ENCODE peak calls at places on chromosomes 6 and 20, in five cellular contexts. N, P, V, Q and Y are unnamed samples. For H3K36me3, the result is how much of the 10 kb centered on the place peaks cover.

GRCh38 chr6:135266675-135267074 is 85.6 kb downstream of the MYB start:
- DNase-seq in N (no peak), P (no peak), Q (no peak), V (no peak), Y (no peak)

GRCh38 chr6:104381907-104382306 is 477.8 kb downstream of the HACE1 start:
- DNase-seq in P (no peak), V (no peak), Q (no peak), N (no peak), Y (no peak)

GRCh38 chr6:98944598-98945011 is 3.1 kb downstream of the FBXL4 start:
- DNase-seq in N (peak), V (no peak), Q (no peak), P (no peak), Y (no peak)

GRCh38 chr6:94636780-94637385 is 940.5 kb upstream of the MANEA start:
- DNase-seq in N (peak), P (no peak), V (no peak), Q (no peak), Y (no peak)

GRCh38 chr20:33522256-33522820 is 32.4 kb downstream of the CBFA2T2 start:
- DNase-seq in Q (no peak), P (no peak), V (no peak), N (no peak), Y (no peak)

GRCh38 chr6:16704706-16705402 is 56.4 kb downstream of the ATXN1 start:
- DNase-seq in P (no peak), V (no peak), Q (no peak), N (peak), Y (no peak)

GRCh38 chr6:117304446-117304845 is 39.1 kb downstream of the VGLL2 start:
- DNase-seq in V (no peak), P (no peak), N (no peak), Q (no peak), Y (no peak)

GRCh38 chr6:52403627-52404026 is 16.5 kb upstream of the EFHC1 start:
- DNase-seq in N (no peak), V (no peak), Q (peak), P (no peak), Y (no peak)

GRCh38 chr20:25360631-25361286 is 29.9 kb downstream of the ABHD12 start:
- DNase-seq in V (no peak), Q (no peak), N (peak), P (no peak), Y (no peak)

GRCh38 chr6:77487808-77488425 is 24.6 kb upstream of the HTR1B start:
- DNase-seq in N (no peak), Q (no peak), V (no peak), P (no peak), Y (no peak)

GRCh38 chr6:31010393-31011060 is at the start of gene MUC22:
- DNase-seq in V (no peak), N (peak), Q (no peak), P (no peak), Y (no peak)

GRCh38 chr20:51854912-51855311 is 52.6 kb upstream of the SALL4 start:
- DNase-seq in N (no peak), Q (no peak), V (no peak), P (no peak), Y (no peak)

GRCh38 chr6:82910818-82911217 is 154.8 kb downstream of the UBE3D start:
- DNase-seq in Q (no peak), V (no peak), P (no peak), N (no peak), Y (no peak)

GRCh38 chr6:31763617-31763940 is 1.1 kb downstream of the SAPCD1 start:
- DNase-seq in Q (no peak), P (no peak), N (peak), V (no peak), Y (no peak)

GRCh38 chr6:87100216-87100615 is 5.3 kb upstream of the CGA start:
- DNase-seq in N (peak), Q (no peak), P (no peak), V (no peak), Y (no peak)

DNA sequence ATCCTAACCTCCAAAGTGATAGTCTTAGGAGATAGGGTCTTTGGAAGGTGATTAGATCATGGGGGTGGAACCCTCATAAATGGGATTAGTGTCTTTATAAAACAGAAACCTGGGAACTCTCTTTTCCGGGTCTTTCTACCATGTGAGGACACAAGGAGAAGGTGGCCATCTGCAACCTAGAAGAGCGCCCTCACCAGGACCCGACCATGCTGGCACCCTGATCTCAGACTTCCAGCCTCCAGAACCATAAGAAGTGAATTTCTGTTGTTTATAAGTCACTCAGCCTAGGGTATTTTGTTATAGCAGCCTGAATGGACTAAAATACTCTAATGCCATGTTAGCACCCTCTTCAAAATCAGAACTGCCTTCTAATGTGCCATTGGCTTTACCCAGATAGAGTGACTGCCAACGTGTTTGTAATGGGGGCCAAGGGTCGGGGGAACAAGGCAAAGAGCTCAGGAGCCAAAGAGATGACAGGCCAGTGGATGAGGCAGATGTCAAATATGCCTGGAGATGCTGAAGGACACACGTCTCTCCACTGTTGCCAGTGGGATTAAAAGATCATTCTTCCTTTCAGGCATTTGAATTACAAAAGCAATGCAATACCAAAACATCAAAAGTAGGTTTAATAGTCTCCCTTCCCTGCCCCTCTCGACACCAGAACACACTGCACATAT is 21.0 kb downstream of the TUBB2B start:
- DNase-seq in N (no peak), V (no peak), Q (no peak), P (no peak), Y (no peak)
- TF ChIP-seq CTCF in N (no peak), V (no peak), Q (no peak), P (no peak), Y (no peak)

GRCh38 chr20:59121714-59122376 is 41.8 kb upstream of the ZNF831 start:
- DNase-seq in Q (no peak), P (no peak), N (no peak), V (no peak), Y (no peak)

GRCh38 chr20:59123677-59124060 is 40.0 kb upstream of the ZNF831 start:
- DNase-seq in N (no peak), V (no peak), Q (no peak), P (no peak), Y (no peak)

GRCh38 chr20:59124326-59125029 is 39.1 kb upstream of the ZNF831 start:
- DNase-seq in Q (peak), V (no peak), N (no peak), P (no peak), Y (no peak)

GRCh38 chr20:59122377-59122932 is 41.2 kb upstream of the ZNF831 start:
- DNase-seq in Q (no peak), V (no peak), P (no peak), N (no peak), Y (no peak)

DNA sequence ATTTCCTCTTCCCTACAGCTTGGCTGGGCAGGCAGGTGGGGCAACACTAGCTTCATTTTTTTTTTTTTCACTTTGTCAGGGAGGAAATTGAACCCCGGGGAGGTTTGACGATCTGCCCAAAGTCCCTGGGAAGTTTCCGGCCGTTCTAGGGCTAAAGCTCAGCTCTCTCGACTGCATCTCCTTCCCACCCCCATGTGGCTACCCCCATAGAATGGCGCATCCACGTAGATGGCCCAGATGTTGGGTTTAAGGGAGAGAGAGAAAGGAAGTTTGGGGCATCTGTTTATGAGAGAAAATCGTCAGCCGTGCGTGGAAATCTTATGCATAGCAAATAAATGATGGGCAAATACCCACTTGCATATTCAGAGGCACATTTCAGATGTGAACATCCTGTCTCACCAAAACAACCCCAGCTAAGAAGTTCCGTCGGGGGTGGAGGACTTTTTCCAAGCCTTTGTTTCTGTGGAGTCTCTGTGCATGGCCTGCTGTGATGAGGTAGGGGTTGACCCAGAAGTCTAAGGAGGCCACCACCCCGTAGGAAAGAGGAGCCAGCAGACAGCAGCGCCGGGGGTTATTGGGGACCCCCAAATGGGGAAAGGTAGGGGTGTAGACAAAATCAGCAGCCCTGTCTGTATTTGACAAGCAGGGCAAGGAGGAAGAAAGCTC is 40.5 kb upstream of the ZNF831 start:
- DNase-seq in N (no peak), P (no peak), V (no peak), Q (no peak), Y (no peak)
- H3K4me3 ChIP-seq in N (no peak), P (no peak), V (no peak), Q (no peak), Y (no peak)

DNA sequence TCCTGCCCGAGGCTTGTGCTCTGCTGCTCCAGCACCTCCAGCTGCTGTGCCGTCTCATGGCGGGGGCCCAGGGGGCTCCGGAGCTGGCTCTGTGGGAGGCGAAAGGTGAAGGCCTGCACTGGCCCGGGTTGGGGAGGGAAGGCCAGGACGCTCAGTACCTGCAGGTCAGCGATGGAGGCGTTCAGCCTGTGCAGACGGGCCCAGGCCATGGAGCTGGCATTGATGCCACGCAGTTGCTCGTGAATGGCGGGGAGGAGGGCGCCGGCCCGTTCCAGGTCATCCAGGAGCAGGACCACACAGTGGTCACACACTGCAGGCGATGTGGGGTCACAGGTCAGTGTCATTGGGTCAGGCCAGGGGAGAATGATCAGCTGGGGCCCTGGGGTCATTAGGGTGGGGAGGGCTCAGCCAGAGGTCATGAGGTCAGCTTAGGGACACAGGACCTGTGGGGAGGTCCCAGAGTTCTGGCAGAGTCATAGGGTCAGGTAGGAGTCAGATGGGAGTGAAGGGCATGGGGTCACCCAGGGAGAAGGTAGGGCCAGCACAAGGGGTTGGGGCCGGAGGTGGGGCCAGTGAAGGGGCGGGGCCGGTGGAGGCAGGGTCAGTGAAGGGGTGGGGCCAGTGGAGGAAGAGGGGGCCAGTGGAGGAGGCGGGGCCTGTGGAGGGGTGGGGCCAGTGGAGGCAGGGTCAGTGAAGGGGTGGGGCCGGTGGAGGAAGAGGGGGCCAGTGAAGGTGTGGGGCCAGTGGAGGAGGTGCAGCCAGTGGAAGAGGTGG is 18.0 kb downstream of the ADRM1 start:
- DNase-seq in P (no peak), V (no peak), N (no peak), Q (no peak), Y (no peak)
- H3K36me3 ChIP-seq in P (under half), V (under half), N (under half), Q (under half), Y (half or more)

GRCh38 chr6:147138841-147139240 is 65.4 kb upstream of the STXBP5 start:
- DNase-seq in N (no peak), Q (no peak), P (no peak), V (no peak), Y (no peak)

GRCh38 chr6:147142684-147143245 is 61.5 kb upstream of the STXBP5 start:
- DNase-seq in P (no peak), N (peak), V (no peak), Q (no peak), Y (no peak)

GRCh38 chr6:147136057-147136456 is 68.2 kb upstream of the STXBP5 start:
- DNase-seq in Q (no peak), P (no peak), N (no peak), V (no peak), Y (no peak)

DNA sequence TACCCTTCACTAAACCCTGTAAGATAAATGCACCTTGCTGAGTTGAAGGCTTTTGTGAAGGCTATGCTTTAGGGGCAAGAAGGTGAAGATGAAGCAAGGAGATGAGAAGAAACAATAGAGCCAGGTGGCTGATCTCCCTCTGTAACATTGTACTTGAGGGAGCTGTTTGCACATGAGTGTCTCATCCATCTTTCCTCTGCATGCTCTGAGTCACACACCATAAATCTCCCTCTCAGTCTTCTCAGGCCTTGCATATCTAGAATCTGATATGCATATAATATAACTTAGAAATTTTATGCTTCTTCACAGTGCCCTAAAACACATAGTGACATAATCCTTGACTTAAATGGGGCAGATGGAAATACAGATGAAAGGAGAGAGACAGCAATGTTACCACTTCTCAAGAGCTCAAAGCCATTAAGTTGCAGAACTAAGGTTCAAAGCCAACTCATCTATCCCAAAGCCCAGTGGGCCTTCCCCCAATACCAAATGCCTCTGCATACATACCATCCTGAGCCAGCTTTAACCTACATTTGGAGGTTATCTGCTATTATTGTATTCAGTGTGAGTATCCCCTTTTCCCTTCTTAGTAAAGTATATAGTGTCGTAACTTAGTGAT is 62.4 kb upstream of the STXBP5 start:
- DNase-seq in Q (no peak), V (no peak), P (no peak), N (peak), Y (no peak)
- TF ChIP-seq CTCF in Q (no peak), V (no peak), P (no peak), N (no peak), Y (no peak)

DNA sequence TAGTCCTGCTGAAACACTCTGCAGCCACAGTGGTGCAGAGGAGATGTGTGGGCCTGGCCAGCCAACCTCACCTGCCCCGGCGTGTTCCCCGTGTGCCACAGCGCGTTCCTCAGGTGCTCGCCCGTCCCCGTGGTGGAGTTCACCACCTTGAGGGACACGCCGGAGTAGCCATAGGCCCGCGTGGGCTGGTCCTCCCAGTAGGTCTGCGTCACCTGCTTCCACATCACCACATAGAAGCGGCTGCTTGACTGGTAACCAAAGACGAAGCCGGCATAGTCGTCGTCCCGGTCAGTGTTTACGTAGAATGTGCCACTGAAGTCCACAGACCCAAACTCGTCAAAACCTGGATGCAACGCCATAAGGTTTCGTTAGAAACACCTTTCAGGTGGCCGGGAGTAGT is 31.5 kb downstream of the THBS2 start:
- DNase-seq in N (no peak), Q (no peak), P (no peak), V (no peak), Y (no peak)
- H3K4me3 ChIP-seq in N (no peak), Q (no peak), P (no peak), V (no peak), Y (no peak)